ENCODE peak calls at places on chromosomes 6 and 20, in five cellular contexts. One of them, this sample, is unnamed.

GRCh38 chr20:47343007-47343472 is 13.5 kb downstream of the ZMYND8 start:
- DNase-seq in SW 1271: no peak
- DNase-seq in HEK293T: no peak
- DNase-seq in MM.1S: no peak
- DNase-seq in mesendoderm: no peak
- DNase-seq in this sample: no peak

GRCh38 chr20:3209946-3210317 is 634 bp downstream of the ITPA start:
- DNase-seq in SW 1271: no peak
- DNase-seq in mesendoderm: no peak
- DNase-seq in HEK293T: no peak
- DNase-seq in MM.1S: no peak
- DNase-seq in this sample: no peak

GRCh38 chr6:71077655-71078054 is 120.8 kb upstream of the B3GAT2 start:
- DNase-seq in SW 1271: no peak
- DNase-seq in HEK293T: no peak
- DNase-seq in MM.1S: no peak
- DNase-seq in mesendoderm: no peak
- DNase-seq in this sample: no peak

GRCh38 chr6:138088307-138088744 is 18.9 kb downstream of the PERP start:
- DNase-seq in mesendoderm: peak
- DNase-seq in MM.1S: no peak
- DNase-seq in SW 1271: no peak
- DNase-seq in HEK293T: no peak
- DNase-seq in this sample: no peak

GRCh38 chr6:152160346-152160745 is 352.9 kb downstream of the ESR1 start:
- DNase-seq in HEK293T: no peak
- DNase-seq in SW 1271: no peak
- DNase-seq in MM.1S: no peak
- DNase-seq in mesendoderm: no peak
- DNase-seq in this sample: no peak

GRCh38 chr6:119482850-119483285 is 133.3 kb upstream of the MAN1A1 start:
- DNase-seq in MM.1S: no peak
- DNase-seq in SW 1271: no peak
- DNase-seq in mesendoderm: peak
- DNase-seq in HEK293T: no peak
- DNase-seq in this sample: no peak

GRCh38 chr6:53734473-53735299 is 60.1 kb upstream of the LRRC1 start:
- DNase-seq in HEK293T: peak
- DNase-seq in mesendoderm: peak
- DNase-seq in MM.1S: peak
- DNase-seq in SW 1271: peak
- DNase-seq in this sample: no peak

GRCh38 chr6:108222064-108222463 is 38.8 kb downstream of the SNX3 start:
- DNase-seq in HEK293T: no peak
- DNase-seq in mesendoderm: no peak
- DNase-seq in MM.1S: no peak
- DNase-seq in SW 1271: no peak
- DNase-seq in this sample: no peak

GRCh38 chr6:43359381-43359780 is 10.1 kb downstream of the ZNF318 start:
- DNase-seq in mesendoderm: no peak
- DNase-seq in SW 1271: no peak
- DNase-seq in HEK293T: no peak
- DNase-seq in MM.1S: no peak
- DNase-seq in this sample: no peak

GRCh38 chr6:83429857-83430605 is 820 bp downstream of the ME1 start:
- DNase-seq in MM.1S: peak
- DNase-seq in HEK293T: peak
- DNase-seq in mesendoderm: peak
- DNase-seq in SW 1271: no peak
- DNase-seq in this sample: no peak

GRCh38 chr20:20685635-20686034 is 26.8 kb downstream of the RALGAPA2 start:
- DNase-seq in MM.1S: no peak
- DNase-seq in SW 1271: no peak
- DNase-seq in HEK293T: no peak
- DNase-seq in mesendoderm: no peak
- DNase-seq in this sample: no peak

GRCh38 chr6:44667668-44668390 is 280.3 kb downstream of the CDC5L start:
- DNase-seq in SW 1271: no peak
- DNase-seq in MM.1S: no peak
- DNase-seq in HEK293T: peak
- DNase-seq in mesendoderm: peak
- DNase-seq in this sample: no peak

GRCh38 chr6:51382838-51383237 is 564.2 kb downstream of the TFAP2B start:
- DNase-seq in MM.1S: no peak
- DNase-seq in SW 1271: no peak
- DNase-seq in mesendoderm: no peak
- DNase-seq in HEK293T: no peak
- DNase-seq in this sample: no peak